ENCODE peak calls at places on chromosomes 1 and 21, in four cellular contexts. H is GM23338, T is neuronal stem cell, R is fibroblast of lung. S is an unnamed sample. For H3K36me3, the result is how much of the 10 kb centered on the place peaks cover.

GRCh38 chr1:3771108-3772026 is 1.2 kb upstream of the SMIM1 start:
- DNase-seq in H (no peak), T (no peak), R (no peak), S (peak)

GRCh38 chr1:67696708-67697107 is 11.7 kb downstream of the GADD45A start:
- DNase-seq in H (no peak), T (no peak), R (no peak), S (no peak)

GRCh38 chr1:187053876-187054275 is 225.1 kb downstream of the PLA2G4A start:
- DNase-seq in H (peak), T (no peak), R (no peak), S (no peak)

GRCh38 chr1:190172636-190173410 is 304.8 kb downstream of the BRINP3 start:
- DNase-seq in H (no peak), T (no peak), R (no peak), S (no peak)

GRCh38 chr1:111818081-111818480 is 62.4 kb downstream of the DDX20 start:
- DNase-seq in H (no peak), T (no peak), R (no peak), S (no peak)

GRCh38 chr1:42046772-42047552 is 106.2 kb upstream of the GUCA2B start:
- DNase-seq in H (no peak), T (no peak), R (no peak), S (no peak)

GRCh38 chr1:213381572-213382084 is 330.6 kb downstream of the RPS6KC1 start:
- DNase-seq in H (no peak), T (no peak), R (peak), S (no peak)

GRCh38 chr1:94418664-94419655 is 771 bp downstream of the ABCD3 start:
- DNase-seq in H (peak), T (no peak), R (peak), S (peak)

GRCh38 chr1:183278736-183279591 is 92.9 kb downstream of the LAMC2 start:
- DNase-seq in H (no peak), T (no peak), R (peak), S (peak)

GRCh38 chr1:117268926-117269378 is 58.2 kb upstream of the VTCN1 start:
- DNase-seq in H (peak), T (no peak), R (no peak), S (no peak)

GRCh38 chr1:98677288-98677687 is 15.8 kb downstream of the SNX7 start:
- DNase-seq in H (no peak), T (no peak), R (peak), S (peak)

GRCh38 chr1:119101563-119101962 is 38.9 kb downstream of the WARS2 start:
- DNase-seq in H (no peak), T (no peak), R (peak), S (peak)

GRCh38 chr1:189374816-189375215 is 1102.8 kb downstream of the BRINP3 start:
- DNase-seq in H (no peak), T (no peak), R (no peak), S (no peak)

GRCh38 chr1:40450491-40451237 is 388 bp downstream of the ZFP69B start:
- DNase-seq in H (peak), T (no peak), R (peak), S (peak)

GRCh38 chr1:79235221-79236002 is 228.9 kb upstream of the ADGRL4 start:
- DNase-seq in H (peak), T (peak), R (no peak), S (no peak)

GRCh38 chr21:32114434-32115063 is 164.3 kb downstream of the MIS18A start:
- DNase-seq in H (no peak), T (no peak), R (no peak), S (no peak)

GRCh38 chr1:12031039-12031980 is 12.0 kb downstream of the MIIP start:
- DNase-seq in H (peak), T (no peak), R (peak), S (peak)

GRCh38 chr1:2049517-2050481 is at the start of gene PRKCZ:
- DNase-seq in H (peak), T (peak), R (no peak), S (no peak)

GRCh38 chr21:33230518-33231324 is 983 bp downstream of the IFNAR2 start:
- DNase-seq in H (peak), T (peak), R (peak), S (peak)

GRCh38 chr1:99469641-99470040 is 176.3 kb upstream of the PALMD start:
- DNase-seq in H (no peak), T (no peak), R (no peak), S (peak)

GRCh38 chr1:214843281-214843680 is 239.3 kb upstream of the KCNK2 start:
- DNase-seq in H (no peak), T (no peak), R (no peak), S (no peak)

GRCh38 chr1:24898909-24899439 is 31.1 kb downstream of the RUNX3 start:
- DNase-seq in H (no peak), T (no peak), R (no peak), S (peak)

GRCh38 chr1:9248341-9249262 is 14.0 kb downstream of the H6PD start:
- DNase-seq in H (no peak), T (no peak), R (no peak), S (peak)
- H3K36me3 ChIP-seq in H (under half), T (under half), R (under half), S (under half)

GRCh38 chr21:34878501-34878900 is 170.6 kb downstream of the RUNX1 start:
- DNase-seq in H (no peak), T (no peak), R (no peak), S (no peak)
- H3K4me2 ChIP-seq in H (no peak), T (no peak), R (peak), S (peak)

GRCh38 chr21:44484498-44485253 is 29.4 kb downstream of the LRRC3 start:
- DNase-seq in H (no peak), T (no peak), R (no peak), S (peak)
- H3K27ac ChIP-seq in H (no peak), T (no peak), R (no peak), S (no peak)

DNA sequence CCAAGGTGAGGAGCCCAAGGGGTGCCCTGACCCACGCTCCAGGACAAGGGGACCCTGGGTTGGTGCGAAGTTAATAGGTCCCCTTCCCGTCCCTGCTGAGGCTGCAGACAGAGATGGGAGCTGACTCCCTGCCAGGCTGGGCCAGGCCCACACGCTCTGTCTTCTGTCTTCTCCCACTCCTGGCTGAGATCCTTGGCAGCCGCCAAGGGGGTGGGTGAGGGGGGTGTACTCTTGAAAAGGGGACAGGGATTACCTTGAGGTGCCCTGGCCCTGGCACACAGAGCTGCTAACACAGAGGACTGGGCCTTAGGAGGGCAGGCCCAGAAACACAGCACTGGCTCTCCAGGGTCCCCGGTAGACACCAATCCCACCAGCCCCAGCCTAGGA is 11.0 kb upstream of the CTRC start:
- DNase-seq in H (no peak), T (no peak), R (no peak), S (peak)
- H3K36me3 ChIP-seq in H (under half), T (under half), R (under half), S (under half)

GRCh38 chr1:209747580-209748262 is 8.1 kb upstream of the TRAF3IP3 start:
- DNase-seq in H (peak), T (peak), R (peak), S (peak)
- H3K4me2 ChIP-seq in H (peak), T (peak), R (peak), S (peak)